ENCODE peak calls at places on chromosomes 12 and 14, in ten cellular contexts. G is suprapubic skin; F is heart left ventricle; L is glutamatergic neuron; O is WTC11; J is transverse colon; W is GM20000; I is CD8-positive, alpha-beta T cell; P is endodermal cell; X is activated CD8-positive, alpha-beta T cell treated with anti-CD3 and anti-CD28 coated beads for 36 hours. V is an unnamed sample.
A peak's percentile ranks its signal among the peaks of the same experiment; 100 is the strongest.

GRCh38 chr12:65958456-65958855 is 134.2 kb downstream of the HMGA2 start:
- DNase-seq in G (no peak), F (no peak), L (no peak), O (no peak), J (no peak), W (no peak), I (no peak), P (no peak), X (no peak), V (no peak)

GRCh38 chr14:91883770-91884169 is 16.4 kb upstream of the TC2N start:
- DNase-seq in G (peak; percentile 85), F (peak; percentile 33), L (no peak), O (no peak), J (no peak), W (no peak), I (no peak), P (no peak), X (no peak), V (no peak)

GRCh38 chr14:61260939-61261776 is 20.0 kb downstream of the TMEM30B start:
- DNase-seq in G (no peak), F (no peak), L (no peak), O (no peak), J (no peak), W (no peak), I (no peak), P (peak; percentile 52), X (peak; percentile 9), V (no peak)

GRCh38 chr12:34398366-34398705 is 376.0 kb downstream of the ALG10 start:
- DNase-seq in G (no peak), F (peak; percentile 7), L (peak; percentile 1), O (peak; percentile 2), J (peak; percentile 2), W (peak; percentile 0), I (no peak), P (no peak), X (no peak), V (no peak)

GRCh38 chr14:77141592-77142288 is at the start of gene ZDHHC22:
- DNase-seq in G (no peak), F (no peak), L (peak; percentile 74), O (peak; percentile 71), J (no peak), W (no peak), I (no peak), P (peak; percentile 86), X (no peak), V (no peak)

GRCh38 chr14:36452850-36453249 is 67.2 kb downstream of the NKX2-1 start:
- DNase-seq in G (no peak), F (no peak), L (peak; percentile 60), O (no peak), J (no peak), W (no peak), I (no peak), P (no peak), X (no peak), V (no peak)

GRCh38 chr14:35398095-35398584 is 6.4 kb downstream of the NFKBIA start:
- DNase-seq in G (no peak), F (peak; percentile 33), L (no peak), O (no peak), J (no peak), W (no peak), I (no peak), P (peak; percentile 48), X (no peak), V (no peak)

GRCh38 chr12:100189241-100190012 is 11.2 kb upstream of the ACTR6 start:
- DNase-seq in G (no peak), F (no peak), L (no peak), O (no peak), J (no peak), W (no peak), I (no peak), P (no peak), X (no peak), V (no peak)

GRCh38 chr12:30308010-30308717 is 387.5 kb downstream of the IPO8 start:
- DNase-seq in G (no peak), F (no peak), L (no peak), O (no peak), J (no peak), W (no peak), I (no peak), P (no peak), X (no peak), V (no peak)

DNA sequence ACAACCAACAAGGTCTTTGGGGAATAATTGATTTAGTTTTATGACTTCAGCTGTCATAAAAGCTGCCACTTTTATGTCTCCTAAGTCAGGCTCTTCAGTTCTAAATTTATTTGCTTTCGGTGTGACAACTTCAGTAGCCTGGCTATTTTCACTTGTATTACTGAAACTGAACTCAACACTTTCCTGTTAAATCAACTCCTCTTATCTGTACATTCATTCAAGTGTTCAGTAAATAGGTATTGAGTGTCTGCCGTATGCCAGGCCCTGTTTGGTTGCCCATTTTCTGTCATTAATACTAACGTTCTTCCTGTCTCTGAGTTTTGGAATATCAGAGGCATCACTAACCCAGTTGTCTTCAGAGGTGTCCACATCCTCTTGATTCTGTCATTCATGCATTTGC is 7.5 kb downstream of the UTP20 start:
- DNase-seq in G (no peak), F (no peak), L (no peak), O (no peak), J (no peak), W (no peak), I (no peak), P (no peak), X (no peak), V (no peak)
- TF ChIP-seq CTCF in G (no peak), F (no peak), L (no peak), O (no peak), J (no peak), W (no peak), I (no peak), P (no peak), X (no peak), V (no peak)

GRCh38 chr14:99539503-99539902 is 58.3 kb downstream of the CCNK start:
- DNase-seq in G (no peak), F (no peak), L (no peak), O (no peak), J (no peak), W (no peak), I (no peak), P (no peak), X (no peak), V (no peak)

GRCh38 chr14:99538733-99539132 is 57.5 kb downstream of the CCNK start:
- DNase-seq in G (no peak), F (no peak), L (no peak), O (no peak), J (no peak), W (no peak), I (no peak), P (no peak), X (no peak), V (no peak)

GRCh38 chr14:99537399-99537798 is 56.2 kb downstream of the CCNK start:
- DNase-seq in G (no peak), F (peak; percentile 57), L (no peak), O (peak; percentile 37), J (peak; percentile 48), W (no peak), I (no peak), P (peak; percentile 81), X (no peak), V (no peak)

GRCh38 chr14:99535908-99536778 is 54.9 kb downstream of the CCNK start:
- DNase-seq in G (no peak), F (no peak), L (no peak), O (no peak), J (no peak), W (no peak), I (no peak), P (no peak), X (no peak), V (no peak)

GRCh38 chr14:99538275-99538674 is 57.1 kb downstream of the CCNK start:
- DNase-seq in G (no peak), F (no peak), L (no peak), O (no peak), J (no peak), W (no peak), I (no peak), P (peak; percentile 77), X (no peak), V (no peak)
- TF ChIP-seq CTCF in G (no peak), F (peak; percentile 16), L (peak; percentile 32), O (no peak), J (no peak), W (no peak), I (no peak), P (peak; percentile 66), X (no peak), V (no peak)

DNA sequence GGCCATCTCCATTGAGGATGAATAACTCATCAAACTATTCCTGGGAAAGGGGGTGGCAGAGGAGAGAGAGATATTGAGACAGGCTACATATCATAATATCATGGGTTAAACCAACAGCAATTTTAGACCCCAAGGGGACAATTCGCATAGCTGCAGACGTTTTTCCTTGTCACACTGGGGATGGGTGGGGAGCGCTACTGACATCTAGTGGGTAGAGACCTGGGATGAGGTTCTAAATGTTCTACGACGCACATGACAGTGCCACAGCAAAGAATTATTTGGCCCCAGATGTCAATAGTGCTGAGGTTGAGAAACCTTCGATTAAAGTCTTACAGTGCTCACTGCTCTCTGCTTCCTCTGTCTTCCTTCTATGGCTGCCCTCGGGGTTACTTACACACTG is 425.6 kb downstream of the NRXN3 start:
- DNase-seq in G (no peak), F (no peak), L (peak; percentile 43), O (peak; percentile 33), J (no peak), W (no peak), I (no peak), P (peak; percentile 68), X (peak; percentile 10), V (no peak)
- TF ChIP-seq CTCF in G (no peak), F (no peak), L (no peak), O (no peak), J (no peak), W (no peak), I (no peak), P (peak; percentile 74), X (no peak), V (peak; percentile 33)

GRCh38 chr12:114241973-114242434 is 163.9 kb downstream of the TBX5 start:
- DNase-seq in G (no peak), F (no peak), L (no peak), O (no peak), J (no peak), W (no peak), I (no peak), P (peak; percentile 64), X (no peak), V (no peak)

GRCh38 chr12:114240288-114240687 is 165.7 kb downstream of the TBX5 start:
- DNase-seq in G (no peak), F (no peak), L (no peak), O (no peak), J (no peak), W (no peak), I (no peak), P (peak; percentile 45), X (no peak), V (no peak)

GRCh38 chr12:114248527-114248926 is 157.4 kb downstream of the TBX5 start:
- DNase-seq in G (no peak), F (no peak), L (no peak), O (peak; percentile 11), J (no peak), W (no peak), I (no peak), P (peak; percentile 52), X (no peak), V (no peak)

DNA sequence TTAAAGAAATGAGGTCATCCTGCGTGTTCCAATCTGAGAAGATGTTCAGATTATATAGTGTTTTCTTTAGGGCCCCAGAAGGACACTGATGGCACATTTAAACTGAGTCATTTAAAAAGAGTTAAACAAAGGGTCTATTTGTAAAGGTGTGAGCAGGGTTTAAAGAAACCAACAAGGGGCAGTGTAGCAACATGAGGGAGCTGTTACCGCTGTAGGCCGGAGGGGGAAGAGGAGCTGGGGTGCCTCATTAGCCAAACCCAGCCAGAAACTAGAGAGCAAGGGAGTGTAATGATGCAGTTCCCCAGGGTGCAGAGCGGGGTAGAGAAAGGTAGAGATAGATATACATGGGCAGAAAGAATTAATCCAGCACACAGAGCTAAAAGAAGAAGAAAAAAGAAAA is 160.4 kb downstream of the TBX5 start:
- DNase-seq in G (no peak), F (no peak), L (no peak), O (peak; percentile 45), J (no peak), W (no peak), I (no peak), P (peak; percentile 75), X (no peak), V (no peak)
- TF ChIP-seq CTCF in G (no peak), F (peak; percentile 8), L (no peak), O (no peak), J (no peak), W (no peak), I (no peak), P (peak; percentile 57), X (no peak), V (no peak)

V was measured in GM10248.